ENCODE peak calls at places on chromosomes 16 and 17, in nine cellular contexts. C is IMR-90, H is HepG2, J is GM23338, I is HCT116, K is fibroblast of lung, S is PC-9, X is neural progenitor cell, N is hepatocyte. Y is an unnamed sample.

GRCh38 chr17:34816806-34817205 is 144.5 kb downstream of the CCT6B start:
- DNase-seq in J (no peak), S (no peak), N (no peak), I (no peak), C (no peak), H (no peak), X (peak; percentile 51), K (no peak), Y (peak; percentile 68)

GRCh38 chr16:48365601-48366164 is 19.5 kb downstream of the SIAH1 start:
- DNase-seq in N (peak; percentile 95), J (peak; percentile 96), S (peak; percentile 92), X (peak; percentile 95), I (peak; percentile 77), K (peak; percentile 83), C (peak; percentile 80), H (peak; percentile 83), Y (peak; percentile 95)

GRCh38 chr17:78665952-78666920 is 89.0 kb upstream of the DNAH17 start:
- DNase-seq in J (no peak), C (no peak), I (no peak), S (peak; percentile 71), K (no peak), N (peak; percentile 46), X (peak; percentile 24), H (peak; percentile 88), Y (no peak)

GRCh38 chr17:41625602-41626001 is 1.2 kb upstream of the KRT17 start:
- DNase-seq in J (no peak), C (no peak), K (peak; percentile 56), H (no peak), S (peak; percentile 90), X (no peak), N (no peak), I (no peak), Y (no peak)

GRCh38 chr17:72970794-72971512 is 121.5 kb downstream of the SLC39A11 start:
- DNase-seq in X (no peak), H (no peak), C (peak; percentile 13), N (no peak), I (no peak), J (no peak), S (no peak), K (peak; percentile 34), Y (no peak)

GRCh38 chr17:78131172-78132085 is 858 bp downstream of the TMC8 start:
- DNase-seq in K (no peak), S (no peak), N (no peak), H (no peak), X (peak; percentile 42), C (no peak), J (no peak), I (no peak), Y (no peak)

GRCh38 chr17:29210879-29211278 is 30.7 kb upstream of the MYO18A start:
- DNase-seq in S (no peak), K (no peak), H (no peak), I (no peak), C (peak; percentile 73), J (no peak), X (no peak), N (no peak), Y (no peak)

GRCh38 chr17:31190351-31190750 is 95.6 kb downstream of the NF1 start:
- DNase-seq in N (no peak), J (peak; percentile 10), C (peak; percentile 4), S (no peak), K (peak; percentile 47), I (no peak), H (no peak), X (no peak), Y (no peak)

GRCh38 chr17:42337442-42337841 is 49.1 kb downstream of the STAT5A start:
- DNase-seq in X (no peak), H (no peak), I (no peak), K (peak; percentile 64), N (no peak), S (no peak), C (peak; percentile 81), J (no peak), Y (no peak)

GRCh38 chr17:29633886-29634285 is 11.2 kb upstream of the CORO6 start:
- DNase-seq in C (no peak), J (no peak), K (no peak), N (no peak), S (no peak), H (no peak), I (no peak), X (peak; percentile 51), Y (no peak)

GRCh38 chr17:70128727-70129238 is 40.5 kb upstream of the KCNJ2 start:
- DNase-seq in S (no peak), I (no peak), H (no peak), K (no peak), X (no peak), N (no peak), C (no peak), J (no peak), Y (no peak)
- H2AFZ ChIP-seq in S (no peak overlapping the region), I (no peak overlapping the region), H (no peak overlapping the region), K (no peak overlapping the region), X (no peak overlapping the region), N (no peak overlapping the region), C (no peak overlapping the region), J (peak overlapping the region; percentile 11), Y (no peak overlapping the region)

DNA sequence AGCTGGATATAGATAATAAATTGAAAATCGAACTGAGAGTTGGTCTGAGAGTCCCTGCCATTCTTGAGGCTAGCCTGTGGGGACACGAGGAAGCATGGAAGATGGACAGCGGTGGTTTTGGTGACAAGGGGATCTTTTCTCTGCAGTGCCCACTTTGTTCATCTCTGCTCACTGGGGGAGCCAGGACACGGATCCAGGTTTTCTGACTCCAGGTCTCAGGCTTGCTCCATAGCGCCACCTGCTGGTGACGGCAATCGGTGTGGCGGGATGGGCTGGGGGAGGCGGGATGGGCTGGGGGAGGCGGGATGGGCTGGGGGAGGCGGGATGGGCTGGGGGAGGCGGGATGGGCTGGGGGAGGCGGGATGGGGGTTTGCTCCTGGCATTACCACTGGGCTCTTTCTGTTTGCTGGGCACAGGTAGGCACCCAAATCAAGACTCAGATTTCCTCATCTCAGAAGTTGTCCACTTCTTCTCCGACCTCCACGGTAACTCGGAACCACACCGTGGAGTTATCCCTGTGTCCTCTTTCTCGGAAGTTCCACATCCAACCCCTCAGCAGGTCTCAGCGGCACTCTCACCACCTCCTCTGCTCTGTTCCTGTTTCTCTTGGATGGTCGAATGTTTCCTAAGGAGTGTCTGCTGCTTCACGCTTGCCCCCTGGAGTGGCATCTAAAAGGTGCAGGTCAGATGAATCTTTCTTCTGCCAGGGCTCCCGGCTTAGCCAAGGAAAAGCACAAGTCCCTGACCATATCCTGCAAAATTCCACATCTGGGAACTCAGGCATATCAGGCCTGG is 142.4 kb downstream of the CYLD start:
- DNase-seq in I (no peak), N (no peak), X (peak; percentile 61), H (peak; percentile 30), K (no peak), S (peak; percentile 22), C (no peak), J (peak; percentile 77), Y (peak; percentile 65)
- TF ChIP-seq CTCF in I (peak; percentile 13), N (peak; percentile 12), X (peak; percentile 61), H (peak; percentile 67), K (no peak), S (peak; percentile 51), C (peak; percentile 20), J (peak; percentile 45), Y (peak; percentile 62)

DNA sequence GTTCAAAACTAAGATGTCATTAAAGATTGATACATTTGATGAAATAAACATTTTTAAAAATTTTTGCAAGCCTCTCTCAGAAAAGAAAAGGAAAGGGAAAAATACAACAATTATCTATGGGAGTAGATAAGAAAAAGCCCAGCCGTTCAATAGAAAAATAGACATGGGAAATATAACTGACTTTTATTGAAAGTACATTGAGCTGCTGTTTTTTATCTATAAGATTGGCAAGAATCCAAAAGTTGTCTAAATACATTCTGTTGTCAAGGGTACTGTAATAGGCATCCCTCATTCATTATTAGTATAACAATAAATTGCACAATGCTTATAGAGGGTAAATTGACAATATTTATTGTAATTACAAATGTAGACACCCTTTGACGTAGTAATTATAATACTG is 38.4 kb upstream of the IRX6 start:
- DNase-seq in H (no peak), S (no peak), J (no peak), K (no peak), N (no peak), C (no peak), X (no peak), I (no peak), Y (no peak)
- H2AFZ ChIP-seq in H (no peak overlapping the region), S (no peak overlapping the region), J (no peak overlapping the region), K (no peak overlapping the region), N (no peak overlapping the region), C (no peak overlapping the region), X (no peak overlapping the region), I (no peak overlapping the region), Y (no peak overlapping the region)

GRCh38 chr17:18319604-18320256 is 4.6 kb downstream of the SMCR8 start:
- DNase-seq in N (peak; percentile 76), X (peak; percentile 80), S (no peak), K (peak; percentile 49), I (no peak), J (peak; percentile 78), C (peak; percentile 68), H (peak; percentile 37), Y (peak; percentile 73)
- TF ChIP-seq CTCF in N (peak; percentile 63), X (peak; percentile 64), S (peak; percentile 48), K (peak; percentile 61), I (no peak), J (peak; percentile 44), C (peak; percentile 56), H (peak; percentile 69), Y (peak; percentile 65)

GRCh38 chr17:68390888-68391545 is 66.3 kb downstream of the WIPI1 start:
- DNase-seq in X (peak; percentile 0), H (no peak), I (no peak), J (no peak), S (no peak), K (peak; percentile 72), N (no peak), C (peak; percentile 45), Y (no peak)

GRCh38 chr17:68389041-68389440 is 68.3 kb downstream of the WIPI1 start:
- DNase-seq in K (no peak), J (no peak), N (no peak), S (no peak), X (no peak), H (no peak), C (no peak), I (no peak), Y (peak; percentile 25)

GRCh38 chr17:68387485-68387884 is 69.8 kb downstream of the WIPI1 start:
- DNase-seq in J (no peak), I (no peak), H (no peak), X (no peak), S (no peak), K (no peak), C (no peak), N (no peak), Y (peak; percentile 4)

GRCh38 chr17:68394608-68395331 is 62.5 kb downstream of the WIPI1 start:
- DNase-seq in S (no peak), H (no peak), J (no peak), N (no peak), K (no peak), C (no peak), I (no peak), X (no peak), Y (peak; percentile 29)

GRCh38 chr17:68391561-68392268 is 65.6 kb downstream of the WIPI1 start:
- DNase-seq in H (peak; percentile 84), X (no peak), C (no peak), K (no peak), J (no peak), N (peak; percentile 57), S (no peak), I (no peak), Y (no peak)
- H2AFZ ChIP-seq in H (no peak overlapping the region), X (no peak overlapping the region), C (no peak overlapping the region), K (peak overlapping the region; percentile 49), J (no peak overlapping the region), N (no peak overlapping the region), S (no peak overlapping the region), I (no peak overlapping the region), Y (no peak overlapping the region)

Y was measured in H9.